ENCODE peak calls at places on chromosomes 5 and 9, in eight cellular contexts. P is progenitor cell of endocrine pancreas, O is spleen, M is uterus, G is fibroblast of the aortic adventitia, X is esophagus muscularis mucosa, B is GM10248, U is endodermal cell. T is an unnamed sample.

GRCh38 chr9:130720762-130721161 is 27.2 kb downstream of the EXOSC2 start:
- DNase-seq in G (no peak), O (no peak), X (no peak), B (no peak), U (no peak), P (no peak), M (no peak), T (no peak)

GRCh38 chr9:15977438-15977837 is 424.6 kb downstream of the CCDC171 start:
- DNase-seq in B (no peak), U (no peak), M (no peak), G (no peak), X (no peak), P (no peak), O (no peak), T (no peak)

GRCh38 chr5:161312882-161313281 is 233.6 kb downstream of the GABRB2 start:
- DNase-seq in M (no peak), G (no peak), U (no peak), P (no peak), B (no peak), X (no peak), O (no peak), T (no peak)

GRCh38 chr9:135291165-135291564 is 188.4 kb upstream of the PPP1R26 start:
- DNase-seq in P (no peak), U (peak), M (no peak), X (no peak), O (peak), G (no peak), B (no peak), T (no peak)

GRCh38 chr9:108780949-108781734 is 74.6 kb downstream of the ACTL7B start:
- DNase-seq in U (no peak), X (no peak), M (no peak), O (no peak), P (no peak), G (no peak), B (no peak), T (no peak)

GRCh38 chr5:174259691-174260420 is 214.3 kb downstream of the NSG2 start:
- DNase-seq in G (no peak), O (no peak), U (no peak), M (no peak), X (peak), P (no peak), B (no peak), T (no peak)

GRCh38 chr5:38672059-38672791 is 115.8 kb upstream of the LIFR start:
- DNase-seq in U (peak), P (no peak), G (peak), O (no peak), X (no peak), B (no peak), M (no peak), T (no peak)

GRCh38 chr9:14031761-14032279 is 282.1 kb downstream of the NFIB start:
- DNase-seq in O (no peak), B (no peak), U (no peak), M (no peak), X (no peak), G (peak), P (no peak), T (no peak)

GRCh38 chr5:56170557-56170956 is 62.6 kb downstream of the ANKRD55 start:
- DNase-seq in G (peak), B (no peak), P (no peak), O (no peak), U (no peak), X (no peak), M (no peak), T (no peak)

GRCh38 chr9:82679488-82679887 is 383.5 kb downstream of the RASEF start:
- DNase-seq in U (no peak), O (no peak), M (no peak), P (no peak), G (no peak), B (no peak), X (no peak), T (no peak)

GRCh38 chr9:73575071-73575470 is 423.4 kb downstream of the ANXA1 start:
- DNase-seq in M (no peak), U (no peak), P (no peak), G (no peak), B (no peak), O (no peak), X (no peak), T (no peak)

GRCh38 chr9:126052791-126053190 is 273.8 kb upstream of the MVB12B start:
- DNase-seq in X (no peak), U (no peak), M (no peak), G (no peak), P (no peak), B (no peak), O (peak), T (no peak)

GRCh38 chr9:114893622-114894021 is 36.8 kb downstream of the TNFSF8 start:
- DNase-seq in X (peak), P (no peak), G (peak), U (no peak), M (no peak), B (no peak), O (no peak), T (no peak)

GRCh38 chr9:124844291-124844690 is 9.0 kb upstream of the WDR38 start:
- DNase-seq in U (no peak), X (no peak), B (no peak), G (no peak), P (no peak), M (no peak), O (no peak), T (no peak)

GRCh38 chr5:91474201-91474600 is 91.1 kb upstream of the ARRDC3 start:
- DNase-seq in P (no peak), O (no peak), U (no peak), G (no peak), M (no peak), X (no peak), B (no peak), T (no peak)

GRCh38 chr9:69427286-69427685 is 102.3 kb downstream of the ENTREP1 start:
- DNase-seq in P (no peak), X (no peak), O (no peak), G (no peak), U (no peak), M (no peak), B (no peak), T (no peak)

GRCh38 chr5:58993461-58993860 is 410.6 kb downstream of the RAB3C start:
- DNase-seq in U (no peak), B (no peak), P (no peak), M (no peak), X (no peak), G (no peak), O (no peak), T (no peak)

GRCh38 chr9:87071473-87071872 is 124.2 kb upstream of the GAS1 start:
- DNase-seq in B (no peak), O (no peak), G (no peak), P (no peak), X (no peak), U (no peak), M (no peak), T (no peak)

GRCh38 chr9:95481000-95481399 is 35.8 kb downstream of the PTCH1 start:
- DNase-seq in M (no peak), P (no peak), X (no peak), U (no peak), O (no peak), B (no peak), G (no peak), T (no peak)

GRCh38 chr5:38905516-38905915 is 59.7 kb downstream of the OSMR start:
- DNase-seq in U (no peak), P (no peak), M (no peak), B (no peak), O (no peak), X (no peak), G (peak), T (no peak)

GRCh38 chr5:16051246-16051645 is 128.3 kb downstream of the MARCHF11 start:
- DNase-seq in X (no peak), P (no peak), U (no peak), B (no peak), O (no peak), G (no peak), M (no peak), T (no peak)

GRCh38 chr5:140267559-140268018 is 35.3 kb downstream of the PFDN1 start:
- DNase-seq in U (no peak), B (no peak), X (no peak), O (no peak), G (no peak), P (no peak), M (no peak), T (no peak)

GRCh38 chr5:131545856-131546255 is 89.2 kb downstream of the RAPGEF6 start:
- DNase-seq in G (peak), P (no peak), U (no peak), O (no peak), M (no peak), X (no peak), B (no peak), T (no peak)

GRCh38 chr9:27540537-27540936 is 10.9 kb upstream of the MOB3B start:
- DNase-seq in G (peak), P (no peak), B (no peak), U (no peak), O (no peak), M (no peak), X (no peak), T (no peak)

GRCh38 chr9:30329441-30329840 is 2055.0 kb upstream of the ACO1 start:
- DNase-seq in U (no peak), O (no peak), G (no peak), P (no peak), X (no peak), B (no peak), M (no peak), T (no peak)

GRCh38 chr9:274101-274500 is 59.4 kb downstream of the DOCK8 start:
- DNase-seq in B (no peak), O (no peak), G (no peak), X (no peak), U (no peak), P (no peak), M (no peak), T (no peak)

GRCh38 chr9:297104-297794 is 82.6 kb downstream of the DOCK8 start:
- DNase-seq in M (no peak), O (peak), U (no peak), X (no peak), B (peak), P (no peak), G (no peak), T (no peak)

GRCh38 chr9:127974002-127974768 is 6.6 kb downstream of the EEIG1 start:
- DNase-seq in X (no peak), O (no peak), U (peak), M (no peak), P (no peak), G (no peak), B (no peak), T (no peak)

GRCh38 chr9:76560481-76560891 is 101.5 kb downstream of the GCNT1 start:
- DNase-seq in U (no peak), M (no peak), P (no peak), X (no peak), G (peak), B (no peak), O (no peak), T (no peak)

GRCh38 chr9:137535120-137535428 is 15.1 kb downstream of the PNPLA7 start:
- DNase-seq in X (no peak), G (no peak), O (no peak), U (no peak), P (no peak), M (no peak), B (no peak), T (no peak)
- TF ChIP-seq CTCF in X (no peak), G (no peak), O (peak), U (no peak), P (no peak), M (no peak), B (no peak), T (no peak)

GRCh38 chr9:133725886-133726285 is 12.3 kb downstream of the SARDH start:
- DNase-seq in B (no peak), U (no peak), M (no peak), O (peak), P (no peak), G (no peak), X (no peak), T (no peak)

GRCh38 chr9:133728856-133729645 is 9.1 kb downstream of the SARDH start:
- DNase-seq in M (no peak), X (no peak), P (peak), U (no peak), G (no peak), B (no peak), O (no peak), T (no peak)

GRCh38 chr9:133727876-133728441 is 10.2 kb downstream of the SARDH start:
- DNase-seq in X (no peak), U (peak), P (peak), M (no peak), B (no peak), O (peak), G (no peak), T (no peak)

GRCh38 chr9:133726401-133727276 is 11.5 kb downstream of the SARDH start:
- DNase-seq in B (peak), U (peak), X (no peak), M (peak), P (no peak), O (peak), G (peak), T (peak)

DNA sequence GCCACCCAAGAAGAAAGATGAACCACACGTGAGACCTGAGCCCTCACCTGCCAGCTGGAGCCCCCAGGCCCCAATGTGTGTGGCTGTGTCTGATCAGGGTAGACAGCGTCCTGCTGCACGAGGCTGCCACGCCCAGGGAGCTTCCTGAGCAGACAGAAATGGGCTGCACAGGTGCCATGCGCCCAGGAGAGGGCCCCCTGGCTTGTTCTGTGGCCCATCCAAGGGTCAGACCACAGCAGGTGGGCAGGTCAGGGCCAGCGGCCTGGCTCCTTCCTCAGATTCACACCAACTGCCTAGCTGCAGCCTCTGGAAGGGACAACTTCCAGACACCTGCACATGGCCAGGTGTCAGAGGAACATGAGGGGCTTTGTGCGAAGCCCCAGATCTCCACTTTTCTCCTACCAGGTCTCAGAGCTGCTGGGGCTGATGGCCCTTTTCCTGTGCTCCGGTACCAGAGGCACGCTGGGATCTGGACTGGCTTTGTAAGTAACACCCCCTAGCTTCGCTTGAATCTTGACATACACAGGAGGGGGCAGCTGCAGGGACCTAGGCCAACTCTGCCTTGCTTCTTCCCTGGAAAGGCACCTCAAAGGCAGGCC is 10.8 kb downstream of the SARDH start:
- DNase-seq in B (no peak), X (no peak), P (no peak), U (peak), M (no peak), O (peak), G (no peak), T (no peak)
- TF ChIP-seq CTCF in B (no peak), X (no peak), P (peak), U (no peak), M (no peak), O (no peak), G (no peak), T (no peak)

DNA sequence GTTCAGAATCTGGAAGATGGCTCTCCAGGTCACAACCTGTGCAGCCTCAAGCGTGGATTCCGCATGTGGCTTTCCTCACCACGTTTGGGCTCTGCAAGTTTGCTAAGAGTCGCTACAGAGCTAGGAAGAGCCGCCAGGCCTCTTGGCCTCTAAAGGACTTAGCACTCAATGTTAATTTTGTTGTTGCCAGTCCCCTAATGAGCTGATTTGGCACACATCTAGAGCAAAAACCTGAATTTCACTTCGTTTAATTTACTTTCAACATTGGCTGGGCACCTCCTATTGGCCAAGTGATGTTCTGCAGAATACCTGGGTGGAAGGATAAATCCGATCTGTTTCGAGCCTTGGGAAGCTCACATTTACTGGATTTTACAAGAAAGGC is 65.8 kb upstream of the UNC5A start:
- DNase-seq in O (no peak), U (peak), B (peak), P (no peak), M (no peak), G (no peak), X (no peak), T (no peak)
- TF ChIP-seq CTCF in O (no peak), U (peak), B (peak), P (peak), M (no peak), G (peak), X (no peak), T (peak)

DNA sequence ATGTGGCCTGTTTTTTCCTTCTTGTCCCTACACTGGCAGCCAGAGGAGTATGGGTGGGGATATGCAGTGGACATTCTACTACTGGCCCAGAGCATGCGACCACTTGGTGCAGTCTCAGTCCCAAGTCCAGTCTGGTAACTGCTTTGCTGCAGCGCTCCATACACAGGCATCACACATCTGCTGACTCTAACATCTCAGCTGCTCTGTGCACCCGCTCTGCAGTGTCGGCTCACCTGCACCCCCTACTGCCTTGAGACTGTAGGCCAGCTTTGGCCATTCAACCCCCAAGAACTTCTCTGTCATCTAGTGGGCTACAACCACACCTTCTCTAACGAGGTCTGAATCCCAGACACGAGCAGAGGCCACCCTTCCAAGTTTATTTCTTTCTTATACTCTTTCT is 46.4 kb upstream of the SLCO6A1 start:
- DNase-seq in X (no peak), U (peak), G (no peak), M (no peak), P (peak), O (no peak), B (no peak), T (no peak)
- TF ChIP-seq CTCF in X (no peak), U (peak), G (peak), M (no peak), P (peak), O (no peak), B (no peak), T (no peak)

GRCh38 chr5:138713247-138713646 is 40.0 kb upstream of the CTNNA1 start:
- DNase-seq in O (no peak), X (no peak), B (no peak), G (no peak), P (no peak), U (no peak), M (no peak), T (no peak)
- TF ChIP-seq CTCF in O (no peak), X (no peak), B (no peak), G (no peak), P (no peak), U (no peak), M (no peak), T (no peak)